ENCODE peak calls at places on chromosomes 5 and 9, in four cellular contexts. R, L, D and B are unnamed samples.

GRCh38 chr5:111681791-111682190 is 75.2 kb downstream of the NREP start:
- DNase-seq in L (no peak), R (no peak), D (no peak), B (no peak)

GRCh38 chr9:16230731-16231130 is 639.7 kb downstream of the BNC2 start:
- DNase-seq in R (no peak), D (no peak), L (no peak), B (no peak)

GRCh38 chr5:10468256-10468655 is 26.6 kb downstream of the ROPN1L start:
- DNase-seq in L (no peak), D (no peak), R (no peak), B (no peak)

GRCh38 chr5:138981606-138982005 is 106.5 kb upstream of the LRRTM2 start:
- DNase-seq in R (no peak), D (no peak), L (no peak), B (no peak)

GRCh38 chr9:12771891-12772290 is 2.9 kb upstream of the LURAP1L start:
- DNase-seq in D (no peak), L (no peak), R (no peak), B (no peak)

GRCh38 chr9:90870646-90871326 is 69.2 kb downstream of the SYK start:
- DNase-seq in L (peak), R (no peak), D (peak), B (no peak)

GRCh38 chr9:136672431-136673087 is 9.8 kb downstream of the EGFL7 start:
- DNase-seq in R (no peak), L (no peak), D (no peak), B (no peak)

GRCh38 chr5:95392593-95393182 is 1.5 kb downstream of the FAM81B start:
- DNase-seq in R (no peak), L (peak), D (peak), B (no peak)

GRCh38 chr9:114968710-114969109 is 38.3 kb upstream of the TNFSF8 start:
- DNase-seq in D (no peak), L (no peak), R (no peak), B (no peak)

GRCh38 chr9:90523953-90524352 is 118.7 kb downstream of the DIRAS2 start:
- DNase-seq in R (no peak), D (no peak), L (no peak), B (no peak)